ENCODE peak calls at places on chromosomes 3 and 15, in six cellular contexts. S, Y, W, C, R and L are unnamed samples.

GRCh38 chr3:148682997-148683396 is 14.7 kb upstream of the AGTR1 start:
- DNase-seq in S (no peak), Y (no peak), W (no peak), C (no peak), R (no peak), L (no peak)

GRCh38 chr15:70741107-70741511 is 22.2 kb downstream of the UACA start:
- DNase-seq in S (peak; percentile 90), Y (peak; percentile 58), W (no peak), C (no peak), R (peak; percentile 72), L (peak; percentile 43)

GRCh38 chr15:57364282-57365007 is 11.9 kb upstream of the CGNL1 start:
- DNase-seq in S (peak; percentile 22), Y (no peak), W (no peak), C (no peak), R (no peak), L (no peak)

GRCh38 chr3:188510366-188510765 is 356.4 kb downstream of the LPP start:
- DNase-seq in S (peak; percentile 47), Y (peak; percentile 79), W (no peak), C (no peak), R (peak; percentile 96), L (peak; percentile 97)

GRCh38 chr15:74205593-74205969 is 3.0 kb upstream of the STRA6 start:
- DNase-seq in S (no peak), Y (no peak), W (no peak), C (no peak), R (no peak), L (no peak)

GRCh38 chr3:135982922-135983581 is 17.5 kb downstream of the PPP2R3A start:
- DNase-seq in S (peak; percentile 85), Y (no peak), W (no peak), C (no peak), R (peak; percentile 52), L (no peak)

GRCh38 chr15:73989001-73989798 is 2.9 kb downstream of the STOML1 start:
- DNase-seq in S (peak; percentile 83), Y (peak; percentile 36), W (no peak), C (no peak), R (peak; percentile 88), L (peak; percentile 67)

GRCh38 chr3:50336452-50337174 is 4.0 kb downstream of the RASSF1 start:
- DNase-seq in S (peak; percentile 49), Y (no peak), W (no peak), C (no peak), R (no peak), L (no peak)

GRCh38 chr3:46406786-46407611 is at the start of the genes CCR5AS and CCRL2:
- DNase-seq in S (peak; percentile 33), Y (no peak), W (peak; percentile 43), C (peak; percentile 56), R (peak; percentile 13), L (no peak)

GRCh38 chr3:14716593-14716992 is 41.7 kb downstream of the C3orf20 start:
- DNase-seq in S (no peak), Y (no peak), W (no peak), C (no peak), R (peak; percentile 22), L (no peak)

GRCh38 chr3:114363554-114364202 is 69.8 kb downstream of the TIGIT start:
- DNase-seq in S (peak; percentile 88), Y (peak; percentile 29), W (no peak), C (no peak), R (peak; percentile 84), L (no peak)

GRCh38 chr15:94412979-94413741 is 181.8 kb downstream of the MCTP2 start:
- DNase-seq in S (peak; percentile 10), Y (no peak), W (no peak), C (peak; percentile 3), R (no peak), L (no peak)

GRCh38 chr3:67458406-67458805 is 196.0 kb downstream of the SUCLG2 start:
- DNase-seq in S (peak; percentile 76), Y (peak; percentile 4), W (no peak), C (no peak), R (no peak), L (no peak)

GRCh38 chr3:125055913-125056705 is at the start of gene HEG1:
- DNase-seq in S (peak; percentile 93), Y (no peak), W (peak; percentile 21), C (peak; percentile 82), R (peak; percentile 68), L (no peak)

GRCh38 chr3:64053581-64053980 is 30.3 kb upstream of the PSMD6 start:
- DNase-seq in S (no peak), Y (no peak), W (no peak), C (no peak), R (no peak), L (no peak)

GRCh38 chr15:69304176-69304533 is 5.4 kb downstream of the PAQR5 start:
- DNase-seq in S (peak; percentile 94), Y (peak; percentile 61), W (no peak), C (no peak), R (peak; percentile 73), L (no peak)

DNA sequence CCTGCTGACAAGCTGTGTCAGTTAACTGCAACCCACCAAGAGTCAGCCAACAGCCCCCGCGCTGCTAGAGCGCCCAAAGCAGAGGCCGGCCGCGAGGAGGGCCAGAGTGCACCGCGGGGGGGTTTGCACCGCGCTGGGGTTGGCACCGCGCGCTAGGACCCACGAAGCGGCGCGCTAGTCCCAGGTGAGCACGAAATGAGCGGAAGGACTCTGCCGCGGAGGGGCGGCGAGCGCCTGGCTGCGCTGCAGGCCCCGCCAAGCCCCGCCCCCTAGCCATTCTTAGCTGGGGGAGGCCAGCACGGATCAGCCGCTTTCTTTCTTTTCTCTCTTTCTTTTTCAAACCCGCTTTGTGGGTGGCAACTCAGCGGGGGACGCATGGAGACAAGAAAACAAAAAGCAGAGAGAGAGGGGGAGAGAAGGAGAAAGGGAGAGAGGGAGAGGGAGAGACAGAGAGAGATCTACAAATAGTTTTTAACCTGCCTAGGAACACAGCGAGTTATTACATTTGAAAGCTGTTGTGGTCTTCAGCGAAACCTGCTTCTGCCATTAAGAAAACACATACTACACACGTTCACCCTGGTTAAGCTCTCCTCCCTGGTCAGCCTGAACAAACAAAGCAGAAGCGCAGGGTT is 6.9 kb upstream of the FOXB1 start:
- DNase-seq in S (no peak), Y (no peak), W (no peak), C (peak; percentile 71), R (no peak), L (no peak)
- H3K4me3 ChIP-seq in S (no peak overlapping the region), Y (no peak overlapping the region), W (peak overlapping the region; percentile 8), C (peak overlapping the region; percentile 58), R (no peak overlapping the region), L (no peak overlapping the region)

GRCh38 chr3:126083913-126084514 is at the start of gene SLC41A3:
- DNase-seq in S (peak; percentile 93), Y (peak; percentile 27), W (peak; percentile 78), C (peak; percentile 94), R (peak; percentile 57), L (no peak)
- TF ChIP-seq CTCF in S (peak; percentile 40), Y (peak; percentile 55), W (peak; percentile 16), C (peak; percentile 50), R (peak; percentile 19), L (peak; percentile 49)

GRCh38 chr3:8504611-8504973 is 3.0 kb downstream of the LMCD1 start:
- DNase-seq in S (no peak), Y (no peak), W (no peak), C (no peak), R (no peak), L (no peak)

GRCh38 chr3:8503871-8504610 is 2.4 kb downstream of the LMCD1 start:
- DNase-seq in S (no peak), Y (no peak), W (no peak), C (peak; percentile 51), R (no peak), L (no peak)

GRCh38 chr3:8507496-8507895 is 5.9 kb downstream of the LMCD1 start:
- DNase-seq in S (no peak), Y (no peak), W (no peak), C (peak; percentile 44), R (no peak), L (no peak)

GRCh38 chr3:8506611-8507061 is 5.0 kb downstream of the LMCD1 start:
- DNase-seq in S (peak; percentile 77), Y (no peak), W (no peak), C (no peak), R (peak; percentile 82), L (no peak)

GRCh38 chr3:8505621-8506020 is 4.0 kb downstream of the LMCD1 start:
- DNase-seq in S (no peak), Y (no peak), W (no peak), C (no peak), R (no peak), L (no peak)
- H3K4me3 ChIP-seq in S (no peak overlapping the region), Y (no peak overlapping the region), W (no peak overlapping the region), C (no peak overlapping the region), R (peak overlapping the region; percentile 25), L (no peak overlapping the region)

GRCh38 chr15:92044510-92044909 is 191.0 kb downstream of the SLCO3A1 start:
- DNase-seq in S (no peak), Y (no peak), W (no peak), C (no peak), R (no peak), L (no peak)

GRCh38 chr15:92049290-92050008 is 195.9 kb downstream of the SLCO3A1 start:
- DNase-seq in S (no peak), Y (no peak), W (no peak), C (no peak), R (no peak), L (no peak)

GRCh38 chr15:92050220-92050898 is 196.9 kb downstream of the SLCO3A1 start:
- DNase-seq in S (no peak), Y (no peak), W (no peak), C (no peak), R (no peak), L (no peak)

GRCh38 chr15:92048739-92049138 is 195.2 kb downstream of the SLCO3A1 start:
- DNase-seq in S (no peak), Y (no peak), W (no peak), C (no peak), R (no peak), L (no peak)

GRCh38 chr15:92047900-92048299 is 194.4 kb downstream of the SLCO3A1 start:
- DNase-seq in S (no peak), Y (no peak), W (no peak), C (no peak), R (no peak), L (no peak)
- TF ChIP-seq CTCF in S (no peak), Y (no peak), W (no peak), C (no peak), R (no peak), L (no peak)

GRCh38 chr3:37456270-37456708 is 281.9 kb upstream of the LRRFIP2 start:
- DNase-seq in S (peak; percentile 16), Y (no peak), W (no peak), C (no peak), R (no peak), L (no peak)

GRCh38 chr3:37458162-37458895 is 283.9 kb upstream of the LRRFIP2 start:
- DNase-seq in S (no peak), Y (no peak), W (no peak), C (no peak), R (no peak), L (no peak)

GRCh38 chr3:37453393-37454391 is 279.3 kb upstream of the LRRFIP2 start:
- DNase-seq in S (peak; percentile 40), Y (no peak), W (no peak), C (no peak), R (no peak), L (no peak)

GRCh38 chr3:37457392-37458065 is 283.1 kb upstream of the LRRFIP2 start:
- DNase-seq in S (peak; percentile 18), Y (no peak), W (no peak), C (no peak), R (no peak), L (no peak)

DNA sequence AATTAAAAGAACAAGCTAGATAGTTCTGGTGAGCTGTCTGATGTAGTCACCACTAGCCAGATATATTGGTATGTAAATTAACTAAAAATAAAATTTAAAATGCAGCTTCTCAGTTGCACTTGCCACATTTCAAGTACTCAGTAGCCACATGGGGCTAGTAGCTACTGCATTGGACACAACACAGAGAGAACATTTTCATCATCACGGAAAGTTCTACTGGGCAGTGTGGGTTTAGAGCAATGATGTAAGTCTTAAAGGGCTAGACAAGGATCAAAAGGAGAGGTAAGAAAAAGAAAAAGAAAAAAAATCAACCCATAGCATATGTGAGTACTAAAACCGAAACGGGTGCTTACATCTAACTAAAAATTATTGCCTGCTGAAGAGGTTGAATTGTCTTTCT is 282.4 kb upstream of the LRRFIP2 start:
- DNase-seq in S (no peak), Y (no peak), W (no peak), C (no peak), R (no peak), L (no peak)
- H3K4me3 ChIP-seq in S (no peak overlapping the region), Y (no peak overlapping the region), W (no peak overlapping the region), C (no peak overlapping the region), R (no peak overlapping the region), L (no peak overlapping the region)